ENCODE peak calls at places on chromosome 7, in eight cellular contexts. One of them, this sample, is unnamed.

GRCh38 chr7:92740713-92741126 is 95.7 kb downstream of the CDK6 start:
- DNase-seq in H54: no peak
- DNase-seq in esophagus muscularis mucosa: no peak
- DNase-seq in left ventricle myocardium inferior: no peak
- DNase-seq in NCI-H1105 treated with DMSO at 0.1 percent for 48 hours: no peak
- DNase-seq in right lobe of liver: no peak
- DNase-seq in fibroblast of mammary gland: peak; percentile 70
- DNase-seq in left cardiac atrium: no peak
- DNase-seq in this sample: peak; percentile 92

GRCh38 chr7:16421333-16422099 is at the start of gene CRPPA:
- DNase-seq in H54: peak; percentile 27
- DNase-seq in esophagus muscularis mucosa: no peak
- DNase-seq in left ventricle myocardium inferior: peak; percentile 37
- DNase-seq in NCI-H1105 treated with DMSO at 0.1 percent for 48 hours: peak; percentile 49
- DNase-seq in right lobe of liver: peak; percentile 50
- DNase-seq in fibroblast of mammary gland: peak; percentile 32
- DNase-seq in left cardiac atrium: peak; percentile 52
- DNase-seq in this sample: peak; percentile 45

GRCh38 chr7:95951531-95951930 is 179.2 kb downstream of the DYNC1I1 start:
- DNase-seq in H54: no peak
- DNase-seq in esophagus muscularis mucosa: no peak
- DNase-seq in left ventricle myocardium inferior: no peak
- DNase-seq in NCI-H1105 treated with DMSO at 0.1 percent for 48 hours: no peak
- DNase-seq in right lobe of liver: no peak
- DNase-seq in fibroblast of mammary gland: peak; percentile 4
- DNase-seq in left cardiac atrium: no peak
- DNase-seq in this sample: no peak

GRCh38 chr7:80488406-80488805 is 23.5 kb downstream of the GNAT3 start:
- DNase-seq in H54: no peak
- DNase-seq in esophagus muscularis mucosa: no peak
- DNase-seq in left ventricle myocardium inferior: no peak
- DNase-seq in NCI-H1105 treated with DMSO at 0.1 percent for 48 hours: no peak
- DNase-seq in right lobe of liver: no peak
- DNase-seq in fibroblast of mammary gland: peak; percentile 51
- DNase-seq in left cardiac atrium: no peak
- DNase-seq in this sample: peak; percentile 51

GRCh38 chr7:127417346-127417745 is 24.8 kb upstream of the ZNF800 start:
- DNase-seq in H54: no peak
- DNase-seq in esophagus muscularis mucosa: no peak
- DNase-seq in left ventricle myocardium inferior: no peak
- DNase-seq in NCI-H1105 treated with DMSO at 0.1 percent for 48 hours: no peak
- DNase-seq in right lobe of liver: no peak
- DNase-seq in fibroblast of mammary gland: no peak
- DNase-seq in left cardiac atrium: no peak
- DNase-seq in this sample: no peak

GRCh38 chr7:140416560-140416959 is 12.7 kb downstream of the RAB19 start:
- DNase-seq in H54: no peak
- DNase-seq in esophagus muscularis mucosa: no peak
- DNase-seq in left ventricle myocardium inferior: no peak
- DNase-seq in NCI-H1105 treated with DMSO at 0.1 percent for 48 hours: no peak
- DNase-seq in right lobe of liver: no peak
- DNase-seq in fibroblast of mammary gland: no peak
- DNase-seq in left cardiac atrium: no peak
- DNase-seq in this sample: no peak

GRCh38 chr7:45267262-45267661 is 109.7 kb downstream of the RAMP3 start:
- DNase-seq in H54: no peak
- DNase-seq in esophagus muscularis mucosa: no peak
- DNase-seq in left ventricle myocardium inferior: no peak
- DNase-seq in NCI-H1105 treated with DMSO at 0.1 percent for 48 hours: peak; percentile 25
- DNase-seq in right lobe of liver: no peak
- DNase-seq in fibroblast of mammary gland: peak; percentile 7
- DNase-seq in left cardiac atrium: no peak
- DNase-seq in this sample: no peak

GRCh38 chr7:140079121-140079536 is 16.4 kb upstream of the PARP12 start:
- DNase-seq in H54: peak; percentile 44
- DNase-seq in esophagus muscularis mucosa: no peak
- DNase-seq in left ventricle myocardium inferior: no peak
- DNase-seq in NCI-H1105 treated with DMSO at 0.1 percent for 48 hours: no peak
- DNase-seq in right lobe of liver: no peak
- DNase-seq in fibroblast of mammary gland: peak; percentile 94
- DNase-seq in left cardiac atrium: no peak
- DNase-seq in this sample: peak; percentile 40

GRCh38 chr7:142876991-142877910 is 8.3 kb downstream of the TRPV6 start:
- DNase-seq in H54: no peak
- DNase-seq in esophagus muscularis mucosa: no peak
- DNase-seq in left ventricle myocardium inferior: no peak
- DNase-seq in NCI-H1105 treated with DMSO at 0.1 percent for 48 hours: no peak
- DNase-seq in right lobe of liver: no peak
- DNase-seq in fibroblast of mammary gland: no peak
- DNase-seq in left cardiac atrium: no peak
- DNase-seq in this sample: no peak

GRCh38 chr7:75711634-75712494 is 26.9 kb downstream of the HIP1 start:
- DNase-seq in H54: no peak
- DNase-seq in esophagus muscularis mucosa: no peak
- DNase-seq in left ventricle myocardium inferior: no peak
- DNase-seq in NCI-H1105 treated with DMSO at 0.1 percent for 48 hours: no peak
- DNase-seq in right lobe of liver: no peak
- DNase-seq in fibroblast of mammary gland: no peak
- DNase-seq in left cardiac atrium: no peak
- DNase-seq in this sample: peak; percentile 42

GRCh38 chr7:30647589-30647988 is 34.7 kb downstream of the CRHR2 start:
- DNase-seq in H54: no peak
- DNase-seq in esophagus muscularis mucosa: no peak
- DNase-seq in left ventricle myocardium inferior: no peak
- DNase-seq in NCI-H1105 treated with DMSO at 0.1 percent for 48 hours: no peak
- DNase-seq in right lobe of liver: no peak
- DNase-seq in fibroblast of mammary gland: no peak
- DNase-seq in left cardiac atrium: no peak
- DNase-seq in this sample: no peak

GRCh38 chr7:23357190-23358093 is 58.3 kb downstream of the MALSU1 start:
- DNase-seq in H54: peak; percentile 54
- DNase-seq in esophagus muscularis mucosa: no peak
- DNase-seq in left ventricle myocardium inferior: no peak
- DNase-seq in NCI-H1105 treated with DMSO at 0.1 percent for 48 hours: peak; percentile 36
- DNase-seq in right lobe of liver: no peak
- DNase-seq in fibroblast of mammary gland: peak; percentile 51
- DNase-seq in left cardiac atrium: no peak
- DNase-seq in this sample: peak; percentile 78

GRCh38 chr7:45088821-45089313 is at the start of gene NACAD:
- DNase-seq in H54: no peak
- DNase-seq in esophagus muscularis mucosa: no peak
- DNase-seq in left ventricle myocardium inferior: peak; percentile 53
- DNase-seq in NCI-H1105 treated with DMSO at 0.1 percent for 48 hours: no peak
- DNase-seq in right lobe of liver: no peak
- DNase-seq in fibroblast of mammary gland: no peak
- DNase-seq in left cardiac atrium: peak; percentile 65
- DNase-seq in this sample: no peak

GRCh38 chr7:16055263-16055976 is 365.9 kb downstream of the CRPPA start:
- DNase-seq in H54: no peak
- DNase-seq in esophagus muscularis mucosa: no peak
- DNase-seq in left ventricle myocardium inferior: no peak
- DNase-seq in NCI-H1105 treated with DMSO at 0.1 percent for 48 hours: no peak
- DNase-seq in right lobe of liver: no peak
- DNase-seq in fibroblast of mammary gland: no peak
- DNase-seq in left cardiac atrium: no peak
- DNase-seq in this sample: no peak

GRCh38 chr7:141748401-141748800 is 10.2 kb downstream of the SSBP1 start:
- DNase-seq in H54: no peak
- DNase-seq in esophagus muscularis mucosa: no peak
- DNase-seq in left ventricle myocardium inferior: no peak
- DNase-seq in NCI-H1105 treated with DMSO at 0.1 percent for 48 hours: no peak
- DNase-seq in right lobe of liver: no peak
- DNase-seq in fibroblast of mammary gland: no peak
- DNase-seq in left cardiac atrium: no peak
- DNase-seq in this sample: no peak

GRCh38 chr7:21028186-21028989 is 241.7 kb upstream of the SP8 start:
- DNase-seq in H54: no peak
- DNase-seq in esophagus muscularis mucosa: no peak
- DNase-seq in left ventricle myocardium inferior: no peak
- DNase-seq in NCI-H1105 treated with DMSO at 0.1 percent for 48 hours: peak; percentile 89
- DNase-seq in right lobe of liver: no peak
- DNase-seq in fibroblast of mammary gland: peak; percentile 1
- DNase-seq in left cardiac atrium: no peak
- DNase-seq in this sample: no peak

GRCh38 chr7:55550010-55550409 is 22.3 kb downstream of the VOPP1 start:
- DNase-seq in H54: no peak
- DNase-seq in esophagus muscularis mucosa: no peak
- DNase-seq in left ventricle myocardium inferior: no peak
- DNase-seq in NCI-H1105 treated with DMSO at 0.1 percent for 48 hours: peak; percentile 48
- DNase-seq in right lobe of liver: peak; percentile 59
- DNase-seq in fibroblast of mammary gland: no peak
- DNase-seq in left cardiac atrium: no peak
- DNase-seq in this sample: no peak

GRCh38 chr7:100119701-100120517 is 475 bp downstream of the CNPY4 start:
- DNase-seq in H54: peak; percentile 77
- DNase-seq in esophagus muscularis mucosa: peak; percentile 96
- DNase-seq in left ventricle myocardium inferior: peak; percentile 60
- DNase-seq in NCI-H1105 treated with DMSO at 0.1 percent for 48 hours: peak; percentile 40
- DNase-seq in right lobe of liver: no peak
- DNase-seq in fibroblast of mammary gland: peak; percentile 64
- DNase-seq in left cardiac atrium: peak; percentile 61
- DNase-seq in this sample: peak; percentile 67

GRCh38 chr7:47799529-47799928 is 148.7 kb downstream of the PKD1L1 start:
- DNase-seq in H54: no peak
- DNase-seq in esophagus muscularis mucosa: peak; percentile 88
- DNase-seq in left ventricle myocardium inferior: no peak
- DNase-seq in NCI-H1105 treated with DMSO at 0.1 percent for 48 hours: no peak
- DNase-seq in right lobe of liver: no peak
- DNase-seq in fibroblast of mammary gland: no peak
- DNase-seq in left cardiac atrium: no peak
- DNase-seq in this sample: no peak

GRCh38 chr7:15686209-15686956 is at the start of gene MEOX2:
- DNase-seq in H54: no peak
- DNase-seq in esophagus muscularis mucosa: peak; percentile 92
- DNase-seq in left ventricle myocardium inferior: peak; percentile 84
- DNase-seq in NCI-H1105 treated with DMSO at 0.1 percent for 48 hours: no peak
- DNase-seq in right lobe of liver: peak; percentile 70
- DNase-seq in fibroblast of mammary gland: peak; percentile 77
- DNase-seq in left cardiac atrium: peak; percentile 85
- DNase-seq in this sample: peak; percentile 55